ENCODE peak calls at places on chromosomes 12 and 14, in five cellular contexts. N, L, T, Z and X are unnamed samples.

GRCh38 chr12:91383106-91383505 is 200.5 kb upstream of the DCN start:
- DNase-seq in N (no peak), L (no peak), T (no peak), Z (no peak), X (no peak)

GRCh38 chr14:98580131-98580678 is 691.8 kb downstream of the BCL11B start:
- DNase-seq in N (no peak), L (no peak), T (no peak), Z (peak; percentile 6), X (no peak)

GRCh38 chr14:99459491-99460100 is 21.1 kb downstream of the SETD3 start:
- DNase-seq in N (no peak), L (no peak), T (no peak), Z (no peak), X (no peak)

GRCh38 chr12:52796429-52796794 is 495 bp upstream of the KRT3 start:
- DNase-seq in N (no peak), L (no peak), T (no peak), Z (no peak), X (no peak)

GRCh38 chr14:44162197-44162596 is 344.9 kb downstream of the FSCB start:
- DNase-seq in N (no peak), L (no peak), T (no peak), Z (no peak), X (no peak)

GRCh38 chr12:115443351-115443938 is 759.5 kb upstream of the TBX3 start:
- DNase-seq in N (no peak), L (no peak), T (no peak), Z (no peak), X (no peak)

GRCh38 chr12:54349658-54350057 is 14.6 kb downstream of the GPR84 start:
- DNase-seq in N (no peak), L (no peak), T (no peak), Z (no peak), X (no peak)

GRCh38 chr12:57419495-57419894 is 11.3 kb downstream of the R3HDM2 start:
- DNase-seq in N (no peak), L (no peak), T (no peak), Z (no peak), X (no peak)

GRCh38 chr12:124952801-124953200 is 36.1 kb downstream of the DHX37 start:
- DNase-seq in N (no peak), L (no peak), T (no peak), Z (no peak), X (no peak)

GRCh38 chr12:131923260-131923659 is 5.8 kb upstream of the PUS1 start:
- DNase-seq in N (peak; percentile 35), L (no peak), T (no peak), Z (no peak), X (no peak)

GRCh38 chr12:19574606-19575005 is 135.3 kb downstream of the AEBP2 start:
- DNase-seq in N (no peak), L (no peak), T (no peak), Z (no peak), X (no peak)

GRCh38 chr14:31876741-31877140 is 200.4 kb upstream of the ARHGAP5 start:
- DNase-seq in N (no peak), L (no peak), T (no peak), Z (no peak), X (no peak)